ENCODE peak calls at places on chromosomes 5 and 9, in four cellular contexts. G is tibial artery, Z is lower lobe of right lung, S is mesenchymal stem cell. D is an unnamed sample.
A peak's percentile ranks its signal among the peaks of the same experiment; 100 is the strongest.

GRCh38 chr5:168404366-168404765 is 81.9 kb upstream of the RARS1 start:
- DNase-seq in G (no peak), S (peak; percentile 95), Z (no peak), D (no peak)

GRCh38 chr5:107381189-107381856 is 289.4 kb downstream of the EFNA5 start:
- DNase-seq in S (peak; percentile 83), Z (no peak), G (no peak), D (no peak)

GRCh38 chr5:19175776-19176570 is 812.0 kb downstream of the CDH18 start:
- DNase-seq in G (no peak), S (no peak), Z (no peak), D (no peak)

GRCh38 chr5:159049844-159050318 is 49.8 kb downstream of the EBF1 start:
- DNase-seq in Z (no peak), G (no peak), S (peak; percentile 76), D (no peak)

GRCh38 chr5:78318337-78318736 is 23.8 kb upstream of the AP3B1 start:
- DNase-seq in Z (no peak), G (no peak), S (no peak), D (no peak)

GRCh38 chr9:136337416-136338395 is 10.4 kb downstream of the GPSM1 start:
- DNase-seq in G (no peak), S (no peak), Z (no peak), D (no peak)

GRCh38 chr5:91158011-91158410 is 225.1 kb downstream of the ARRDC3 start:
- DNase-seq in Z (no peak), S (no peak), G (no peak), D (no peak)

GRCh38 chr5:24535646-24536045 is 109.1 kb downstream of the CDH10 start:
- DNase-seq in Z (no peak), G (no peak), S (peak; percentile 18), D (no peak)

GRCh38 chr5:119276976-119277375 is 78.8 kb upstream of the TNFAIP8 start:
- DNase-seq in Z (no peak), S (no peak), G (no peak), D (no peak)

GRCh38 chr5:124908603-124909451 is 162.4 kb upstream of the ZNF608 start:
- DNase-seq in S (peak; percentile 79), G (no peak), Z (no peak), D (no peak)

DNA sequence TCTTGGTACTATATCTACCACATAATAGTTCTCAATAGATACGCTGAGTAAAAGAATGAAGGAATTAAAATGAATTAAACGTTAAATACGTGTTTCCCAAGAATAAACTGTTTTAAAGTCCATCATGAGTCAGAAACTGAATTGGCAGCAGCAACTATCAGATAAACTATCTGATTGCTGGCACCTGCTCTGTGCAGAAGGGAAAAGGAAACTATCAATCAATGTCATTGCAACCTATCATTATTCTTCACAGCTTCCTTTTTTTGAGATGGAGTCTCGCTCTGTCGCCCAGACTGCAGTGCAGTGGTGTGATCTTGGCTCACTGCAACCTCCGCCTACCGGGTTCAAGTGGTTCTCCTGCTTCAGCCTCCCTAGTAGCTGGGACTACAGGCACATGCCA is 8.8 kb upstream of the WDR36 start:
- DNase-seq in G (no peak), Z (no peak), S (no peak), D (no peak)
- H3K4me3 ChIP-seq in G (no peak overlapping the region), Z (no peak overlapping the region), S (no peak overlapping the region), D (no peak overlapping the region)

GRCh38 chr5:139745800-139746690 is 49.6 kb upstream of the PSD2 start:
- DNase-seq in Z (peak; percentile 56), S (peak; percentile 85), G (peak; percentile 81), D (no peak)
- H3K27me3 ChIP-seq in Z (peaks cover 45% of the 10 kb centered on the region), S (no peaks in the 10 kb centered on the region), G (no peaks in the 10 kb centered on the region), D (peaks cover 15% of the 10 kb centered on the region)

GRCh38 chr5:10596886-10597451 is 33.1 kb downstream of the ANKRD33B start:
- DNase-seq in Z (no peak), S (peak; percentile 52), G (no peak), D (no peak)

GRCh38 chr5:10594591-10595210 is 30.8 kb downstream of the ANKRD33B start:
- DNase-seq in Z (no peak), S (peak; percentile 26), G (no peak), D (no peak)

GRCh38 chr5:10595305-10595677 is 31.4 kb downstream of the ANKRD33B start:
- DNase-seq in S (peak; percentile 50), G (no peak), Z (no peak), D (no peak)

GRCh38 chr5:10596310-10596703 is 32.4 kb downstream of the ANKRD33B start:
- DNase-seq in S (no peak), Z (no peak), G (no peak), D (no peak)

GRCh38 chr5:10595678-10596309 is 31.9 kb downstream of the ANKRD33B start:
- DNase-seq in S (peak; percentile 90), G (peak; percentile 51), Z (no peak), D (no peak)
- H3K27ac ChIP-seq in S (peak overlapping the region; percentile 78), G (peak overlapping the region; percentile 8), Z (peak overlapping the region; percentile 70), D (no peak overlapping the region)

DNA sequence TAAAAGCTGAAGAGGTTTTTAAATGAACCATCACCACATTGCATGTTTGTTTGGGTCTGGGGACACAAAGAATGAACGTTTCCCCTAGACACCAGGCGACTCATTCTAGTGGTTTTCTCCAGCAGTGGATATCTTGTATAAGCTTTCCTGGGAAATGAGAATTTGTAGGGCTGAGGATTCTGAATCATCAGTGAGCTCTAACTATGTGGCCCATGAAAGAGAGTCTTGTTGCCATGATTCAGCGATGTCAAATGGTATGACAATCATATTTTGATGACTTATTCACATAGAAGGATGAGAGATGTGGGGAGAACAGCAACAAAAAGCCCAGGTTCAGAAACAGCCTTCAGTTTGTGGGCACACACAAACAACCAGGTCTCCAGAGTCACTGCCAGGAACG is 13.1 kb downstream of the ZNF474 start:
- DNase-seq in Z (no peak), S (peak; percentile 84), G (no peak), D (no peak)
- H3K4me3 ChIP-seq in Z (no peak overlapping the region), S (no peak overlapping the region), G (no peak overlapping the region), D (no peak overlapping the region)

DNA sequence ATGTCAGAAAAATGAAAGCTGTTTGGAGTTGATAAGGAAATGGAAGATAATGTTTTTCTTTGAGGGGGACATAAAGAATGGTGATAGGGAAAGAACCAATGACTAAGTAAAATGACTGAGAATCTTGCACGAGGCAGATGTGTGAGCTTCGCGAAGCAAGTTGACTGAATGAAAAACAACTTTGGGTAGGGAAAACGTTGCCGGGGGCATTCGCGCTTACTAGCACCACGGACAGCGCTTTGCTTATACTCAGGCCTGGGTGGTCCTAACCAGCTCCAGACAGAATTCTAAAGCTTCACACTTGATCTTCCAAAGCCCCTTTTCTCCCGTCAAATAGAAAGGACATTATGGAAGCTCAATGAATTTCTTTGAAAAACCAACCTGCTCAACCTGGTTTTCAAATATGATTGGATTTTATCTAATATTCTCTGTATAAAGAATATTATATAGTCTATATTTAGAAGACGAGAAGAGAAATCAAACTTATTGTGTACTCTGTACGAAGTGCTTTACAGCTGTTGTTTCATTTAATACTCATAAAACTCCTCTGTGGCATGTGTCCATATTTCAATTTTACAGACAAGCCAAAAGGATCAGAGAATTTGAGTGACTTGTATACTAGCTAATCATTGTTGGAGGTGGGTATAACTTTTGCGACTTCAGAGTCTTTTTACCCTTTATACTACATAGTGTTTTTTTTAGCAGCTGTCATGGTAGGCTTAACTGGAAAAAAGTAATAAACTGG is 1.9 kb upstream of the CDKN2B start:
- DNase-seq in S (peak; percentile 57), Z (no peak), G (no peak), D (no peak)
- H3K27me3 ChIP-seq in S (no peaks in the 10 kb centered on the region), Z (peaks cover 16% of the 10 kb centered on the region), G (peaks cover 8% of the 10 kb centered on the region), D (no peaks in the 10 kb centered on the region)

DNA sequence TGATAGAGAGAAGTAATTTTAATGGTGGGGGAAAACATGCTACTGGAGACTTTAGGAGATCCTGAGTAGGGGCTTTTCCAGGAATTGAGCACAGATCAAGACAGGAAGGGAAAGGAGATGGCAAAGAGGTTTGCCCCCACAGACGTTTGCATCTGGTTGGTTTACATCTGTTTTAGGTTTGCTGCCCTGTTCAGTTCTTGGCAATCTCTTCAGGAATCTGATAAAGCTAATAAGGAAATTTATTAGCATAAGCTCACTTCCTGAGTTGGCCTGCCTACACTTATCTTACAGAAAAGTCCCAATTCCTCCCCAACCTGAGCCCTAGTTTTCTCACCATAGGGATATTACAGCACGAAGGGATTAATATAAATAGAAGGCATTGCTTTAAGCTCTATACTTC is 3.4 kb upstream of the CFAP95 start:
- DNase-seq in G (no peak), S (no peak), Z (no peak), D (no peak)
- H3K27ac ChIP-seq in G (no peak overlapping the region), S (no peak overlapping the region), Z (no peak overlapping the region), D (no peak overlapping the region)

D was measured in HL-60.